ENCODE peak calls at places on chromosomes 5 and 9, in six cellular contexts. One of them, this sample, is unnamed.

GRCh38 chr5:154286557-154286956 is 96.0 kb downstream of the GALNT10 start:
- DNase-seq in HCT116: no peak
- DNase-seq in suprapubic skin: no peak
- DNase-seq in spleen: no peak
- DNase-seq in breast epithelium: no peak
- DNase-seq in HepG2: peak; percentile 44
- DNase-seq in this sample: no peak

GRCh38 chr9:1222511-1222910 is 172.4 kb downstream of the DMRT2 start:
- DNase-seq in HCT116: no peak
- DNase-seq in suprapubic skin: no peak
- DNase-seq in spleen: no peak
- DNase-seq in breast epithelium: no peak
- DNase-seq in HepG2: no peak
- DNase-seq in this sample: no peak

GRCh38 chr5:92687793-92688467 is 893.1 kb downstream of the NR2F1-AS1 start:
- DNase-seq in HCT116: peak; percentile 29
- DNase-seq in suprapubic skin: no peak
- DNase-seq in spleen: no peak
- DNase-seq in breast epithelium: no peak
- DNase-seq in HepG2: peak; percentile 43
- DNase-seq in this sample: no peak

GRCh38 chr5:176639208-176639607 is 8.1 kb upstream of the TSPAN17 start:
- DNase-seq in HCT116: no peak
- DNase-seq in suprapubic skin: no peak
- DNase-seq in spleen: no peak
- DNase-seq in breast epithelium: no peak
- DNase-seq in HepG2: no peak
- DNase-seq in this sample: no peak

GRCh38 chr5:39902626-39903025 is 477.8 kb upstream of the DAB2 start:
- DNase-seq in HCT116: no peak
- DNase-seq in suprapubic skin: no peak
- DNase-seq in spleen: no peak
- DNase-seq in breast epithelium: no peak
- DNase-seq in HepG2: no peak
- DNase-seq in this sample: no peak

GRCh38 chr5:40879163-40879942 is 29.9 kb upstream of the C7 start:
- DNase-seq in HCT116: peak; percentile 13
- DNase-seq in suprapubic skin: no peak
- DNase-seq in spleen: no peak
- DNase-seq in breast epithelium: no peak
- DNase-seq in HepG2: peak; percentile 10
- DNase-seq in this sample: peak; percentile 6

GRCh38 chr5:69230181-69230580 is 4.5 kb upstream of the CDK7 start:
- DNase-seq in HCT116: no peak
- DNase-seq in suprapubic skin: no peak
- DNase-seq in spleen: no peak
- DNase-seq in breast epithelium: no peak
- DNase-seq in HepG2: no peak
- DNase-seq in this sample: no peak

GRCh38 chr9:71812385-71812784 is 44.1 kb upstream of the CEMIP2 start:
- DNase-seq in HCT116: no peak
- DNase-seq in suprapubic skin: no peak
- DNase-seq in spleen: no peak
- DNase-seq in breast epithelium: no peak
- DNase-seq in HepG2: no peak
- DNase-seq in this sample: no peak

GRCh38 chr9:123928471-123929176 is 1.3 kb downstream of the DENND1A start:
- DNase-seq in HCT116: no peak
- DNase-seq in suprapubic skin: no peak
- DNase-seq in spleen: no peak
- DNase-seq in breast epithelium: no peak
- DNase-seq in HepG2: no peak
- DNase-seq in this sample: no peak

GRCh38 chr9:123929177-123929869 is 603 bp downstream of the DENND1A start:
- DNase-seq in HCT116: no peak
- DNase-seq in suprapubic skin: no peak
- DNase-seq in spleen: no peak
- DNase-seq in breast epithelium: no peak
- DNase-seq in HepG2: peak; percentile 54
- DNase-seq in this sample: no peak

GRCh38 chr9:123926986-123927385 is 2.9 kb downstream of the DENND1A start:
- DNase-seq in HCT116: no peak
- DNase-seq in suprapubic skin: no peak
- DNase-seq in spleen: no peak
- DNase-seq in breast epithelium: no peak
- DNase-seq in HepG2: no peak
- DNase-seq in this sample: no peak

GRCh38 chr9:123927625-123928308 is 2.2 kb downstream of the DENND1A start:
- DNase-seq in HCT116: no peak
- DNase-seq in suprapubic skin: no peak
- DNase-seq in spleen: no peak
- DNase-seq in breast epithelium: no peak
- DNase-seq in HepG2: no peak
- DNase-seq in this sample: no peak

GRCh38 chr9:123929870-123930831 is at the start of gene DENND1A:
- DNase-seq in HCT116: peak; percentile 57
- DNase-seq in suprapubic skin: peak; percentile 92
- DNase-seq in spleen: peak; percentile 98
- DNase-seq in breast epithelium: peak; percentile 85
- DNase-seq in HepG2: peak; percentile 77
- DNase-seq in this sample: peak; percentile 96
- TF ChIP-seq POLR2A in HCT116: no peak
- TF ChIP-seq POLR2A in suprapubic skin: peak; percentile 43
- TF ChIP-seq POLR2A in spleen: no peak
- TF ChIP-seq POLR2A in breast epithelium: no peak
- TF ChIP-seq POLR2A in HepG2: peak; percentile 29
- TF ChIP-seq POLR2A in this sample: no peak

DNA sequence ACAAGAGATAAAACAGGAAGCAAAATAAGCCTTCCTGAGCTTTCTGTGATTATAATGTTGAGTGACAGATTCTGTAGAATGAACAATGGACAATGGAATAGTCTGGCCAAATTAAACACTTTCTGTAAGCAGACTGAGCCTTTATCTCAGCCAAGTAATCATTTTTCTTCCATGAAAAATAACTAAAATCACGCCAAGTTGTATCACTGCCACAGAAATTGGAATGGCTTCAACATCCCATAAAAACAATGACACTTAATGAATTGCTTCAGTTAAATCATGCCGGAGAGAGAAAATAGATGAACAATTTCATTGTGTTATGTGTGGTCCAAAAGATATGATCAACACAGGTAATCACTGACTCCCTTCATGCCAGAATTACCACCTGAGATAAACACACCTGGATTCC is 63.0 kb downstream of the TSSK1B start:
- DNase-seq in HCT116: no peak
- DNase-seq in suprapubic skin: no peak
- DNase-seq in spleen: no peak
- DNase-seq in breast epithelium: no peak
- DNase-seq in HepG2: no peak
- DNase-seq in this sample: no peak
- TF ChIP-seq POLR2AphosphoS5 in HCT116: no peak
- TF ChIP-seq POLR2AphosphoS5 in suprapubic skin: no peak
- TF ChIP-seq POLR2AphosphoS5 in spleen: no peak
- TF ChIP-seq POLR2AphosphoS5 in breast epithelium: no peak
- TF ChIP-seq POLR2AphosphoS5 in HepG2: no peak
- TF ChIP-seq POLR2AphosphoS5 in this sample: no peak

DNA sequence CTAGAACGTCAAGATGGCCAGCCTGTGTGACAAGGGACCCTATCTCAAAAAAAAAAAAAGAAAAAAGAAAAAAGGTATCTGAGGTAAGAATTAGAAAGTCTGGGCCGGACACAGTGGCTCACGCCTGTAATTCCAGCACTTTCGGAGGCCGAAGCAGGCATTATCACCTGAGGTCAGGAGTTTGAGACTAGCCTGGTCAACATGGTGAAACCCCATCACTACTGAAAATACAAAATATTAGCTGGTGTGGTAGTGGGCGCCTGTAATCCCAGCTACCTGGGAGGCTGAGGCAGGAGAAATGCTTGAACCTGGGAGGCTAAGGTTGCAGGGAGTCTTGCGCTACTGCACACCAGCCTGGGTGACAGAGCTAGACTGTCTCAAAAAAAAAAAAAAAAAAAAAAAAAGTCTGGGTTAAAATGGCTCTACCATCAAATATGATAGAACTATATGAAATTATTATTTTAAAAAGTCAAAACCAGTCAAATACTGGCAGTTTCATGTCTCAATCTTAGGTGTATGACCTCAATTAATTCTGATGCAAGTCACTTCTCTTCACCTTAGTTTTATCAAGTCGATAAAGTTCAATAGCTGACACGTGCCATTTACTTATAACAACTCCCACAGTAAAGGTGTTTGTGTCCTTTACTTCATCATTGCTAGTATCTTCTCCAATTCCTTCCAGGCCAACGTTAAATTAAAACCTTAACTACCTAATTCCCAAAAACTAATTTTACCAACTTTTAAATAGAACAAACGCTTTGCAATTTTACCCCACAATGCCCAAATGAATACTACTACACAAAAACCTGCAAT is 1.1 kb downstream of the RPS23 start:
- DNase-seq in HCT116: no peak
- DNase-seq in suprapubic skin: no peak
- DNase-seq in spleen: no peak
- DNase-seq in breast epithelium: no peak
- DNase-seq in HepG2: no peak
- DNase-seq in this sample: no peak
- TF ChIP-seq POLR2A in HCT116: no peak
- TF ChIP-seq POLR2A in suprapubic skin: no peak
- TF ChIP-seq POLR2A in spleen: no peak
- TF ChIP-seq POLR2A in breast epithelium: no peak
- TF ChIP-seq POLR2A in HepG2: no peak
- TF ChIP-seq POLR2A in this sample: no peak

DNA sequence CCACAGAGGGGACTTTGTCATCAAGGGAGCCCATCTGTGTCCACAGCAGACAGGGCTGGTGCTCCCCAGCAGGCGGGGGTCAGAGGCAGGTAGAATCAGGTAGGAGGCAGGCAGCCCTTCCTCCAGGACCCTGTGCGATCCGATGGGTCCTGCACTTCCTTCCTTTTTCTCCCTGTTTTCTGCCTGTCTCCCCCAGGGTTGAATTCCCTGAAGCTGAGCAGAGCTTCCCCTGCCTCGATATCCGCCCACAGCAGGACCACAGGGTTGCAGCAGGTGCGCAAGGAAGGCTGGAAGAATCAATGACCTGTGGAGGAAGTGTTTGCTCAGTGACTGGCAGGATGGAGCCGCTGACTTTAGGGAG is 69.2 kb downstream of the MRPL36 start:
- DNase-seq in HCT116: no peak
- DNase-seq in suprapubic skin: peak; percentile 54
- DNase-seq in spleen: no peak
- DNase-seq in breast epithelium: no peak
- DNase-seq in HepG2: no peak
- DNase-seq in this sample: peak; percentile 1
- TF ChIP-seq POLR2AphosphoS5 in HCT116: no peak
- TF ChIP-seq POLR2AphosphoS5 in suprapubic skin: no peak
- TF ChIP-seq POLR2AphosphoS5 in spleen: no peak
- TF ChIP-seq POLR2AphosphoS5 in breast epithelium: no peak
- TF ChIP-seq POLR2AphosphoS5 in HepG2: no peak
- TF ChIP-seq POLR2AphosphoS5 in this sample: no peak

GRCh38 chr9:120443489-120443888 is 136.5 kb downstream of the CDK5RAP2 start:
- DNase-seq in HCT116: no peak
- DNase-seq in suprapubic skin: no peak
- DNase-seq in spleen: no peak
- DNase-seq in breast epithelium: no peak
- DNase-seq in HepG2: no peak
- DNase-seq in this sample: no peak
- TF ChIP-seq POLR2A in HCT116: no peak
- TF ChIP-seq POLR2A in suprapubic skin: no peak
- TF ChIP-seq POLR2A in spleen: no peak
- TF ChIP-seq POLR2A in breast epithelium: no peak
- TF ChIP-seq POLR2A in HepG2: no peak
- TF ChIP-seq POLR2A in this sample: no peak

DNA sequence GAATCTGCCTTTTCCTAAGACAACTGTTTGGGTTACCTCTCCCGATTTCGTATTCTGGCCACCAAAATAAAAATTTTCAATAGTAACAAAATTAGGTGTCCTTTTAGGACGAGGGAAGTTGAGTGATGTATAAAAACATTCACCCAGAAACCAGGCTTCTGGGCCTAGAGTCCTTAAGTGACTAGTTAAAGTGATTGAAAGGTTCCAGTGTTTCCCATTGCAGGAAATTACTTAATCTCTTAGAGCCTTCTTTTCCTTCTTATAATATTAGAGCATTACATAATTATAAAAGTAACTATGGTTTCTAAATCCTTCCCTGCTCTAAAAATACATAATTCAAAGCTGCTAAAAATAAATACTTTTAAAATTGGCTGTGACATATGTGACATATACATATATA is 7.3 kb downstream of the MCIDAS start:
- DNase-seq in HCT116: no peak
- DNase-seq in suprapubic skin: no peak
- DNase-seq in spleen: no peak
- DNase-seq in breast epithelium: no peak
- DNase-seq in HepG2: no peak
- DNase-seq in this sample: no peak
- TF ChIP-seq POLR2AphosphoS5 in HCT116: no peak
- TF ChIP-seq POLR2AphosphoS5 in suprapubic skin: no peak
- TF ChIP-seq POLR2AphosphoS5 in spleen: no peak
- TF ChIP-seq POLR2AphosphoS5 in breast epithelium: no peak
- TF ChIP-seq POLR2AphosphoS5 in HepG2: no peak
- TF ChIP-seq POLR2AphosphoS5 in this sample: no peak

GRCh38 chr5:59274130-59274529 is 619.4 kb downstream of the PDE4D start:
- DNase-seq in HCT116: no peak
- DNase-seq in suprapubic skin: no peak
- DNase-seq in spleen: no peak
- DNase-seq in breast epithelium: no peak
- DNase-seq in HepG2: no peak
- DNase-seq in this sample: no peak

GRCh38 chr5:59276277-59276647 is 617.3 kb downstream of the PDE4D start:
- DNase-seq in HCT116: no peak
- DNase-seq in suprapubic skin: no peak
- DNase-seq in spleen: no peak
- DNase-seq in breast epithelium: no peak
- DNase-seq in HepG2: no peak
- DNase-seq in this sample: no peak

GRCh38 chr5:59275170-59275536 is 618.4 kb downstream of the PDE4D start:
- DNase-seq in HCT116: no peak
- DNase-seq in suprapubic skin: no peak
- DNase-seq in spleen: no peak
- DNase-seq in breast epithelium: no peak
- DNase-seq in HepG2: no peak
- DNase-seq in this sample: no peak

GRCh38 chr5:59275537-59276276 is 617.8 kb downstream of the PDE4D start:
- DNase-seq in HCT116: no peak
- DNase-seq in suprapubic skin: no peak
- DNase-seq in spleen: no peak
- DNase-seq in breast epithelium: no peak
- DNase-seq in HepG2: no peak
- DNase-seq in this sample: no peak

GRCh38 chr5:59272744-59273427 is 620.6 kb downstream of the PDE4D start:
- DNase-seq in HCT116: no peak
- DNase-seq in suprapubic skin: no peak
- DNase-seq in spleen: no peak
- DNase-seq in breast epithelium: no peak
- DNase-seq in HepG2: no peak
- DNase-seq in this sample: no peak
- TF ChIP-seq POLR2A in HCT116: no peak
- TF ChIP-seq POLR2A in suprapubic skin: no peak
- TF ChIP-seq POLR2A in spleen: no peak
- TF ChIP-seq POLR2A in breast epithelium: no peak
- TF ChIP-seq POLR2A in HepG2: no peak
- TF ChIP-seq POLR2A in this sample: no peak

DNA sequence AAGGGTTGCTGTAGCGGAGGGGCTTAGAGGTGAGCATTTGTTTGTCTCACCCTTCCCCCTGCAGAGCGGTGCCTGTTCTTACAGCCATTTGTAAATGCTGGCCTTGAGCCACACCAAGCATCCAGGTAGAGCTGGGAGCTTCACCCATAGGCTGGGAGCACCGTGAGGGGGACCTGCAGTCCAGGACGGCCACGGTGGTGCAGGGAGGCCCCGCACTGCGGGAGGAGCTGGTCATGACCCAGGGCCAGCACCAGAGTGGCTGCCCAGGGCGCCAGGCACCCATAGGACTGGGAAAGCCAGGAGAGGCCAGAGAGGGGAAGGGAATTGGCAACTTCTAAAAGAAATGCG is 197.3 kb upstream of the ADAMTS16 start:
- DNase-seq in HCT116: no peak
- DNase-seq in suprapubic skin: no peak
- DNase-seq in spleen: no peak
- DNase-seq in breast epithelium: no peak
- DNase-seq in HepG2: no peak
- DNase-seq in this sample: no peak
- TF ChIP-seq POLR2AphosphoS5 in HCT116: no peak
- TF ChIP-seq POLR2AphosphoS5 in suprapubic skin: no peak
- TF ChIP-seq POLR2AphosphoS5 in spleen: no peak
- TF ChIP-seq POLR2AphosphoS5 in breast epithelium: no peak
- TF ChIP-seq POLR2AphosphoS5 in HepG2: no peak
- TF ChIP-seq POLR2AphosphoS5 in this sample: no peak

This sample was measured in GM12891.